ENCODE peak calls at places on chromosomes 11 and 22, in eight cellular contexts. One of them, this sample, is unnamed.

GRCh38 chr11:32939866-32940265 is 47.3 kb downstream of the QSER1 start:
- DNase-seq in kidney: no peak
- DNase-seq in esophagus squamous epithelium: no peak
- DNase-seq in GM12865: no peak
- DNase-seq in thoracic aorta: no peak
- DNase-seq in astrocyte of the cerebellum: no peak
- DNase-seq in adrenal gland: no peak
- DNase-seq in cardiac muscle cell: no peak
- DNase-seq in this sample: no peak

GRCh38 chr22:20571078-20571503 is 63.7 kb downstream of the MED15 start:
- DNase-seq in adrenal gland: peak; percentile 5
- DNase-seq in thoracic aorta: no peak
- DNase-seq in astrocyte of the cerebellum: no peak
- DNase-seq in kidney: no peak
- DNase-seq in GM12865: no peak
- DNase-seq in esophagus squamous epithelium: no peak
- DNase-seq in cardiac muscle cell: no peak
- DNase-seq in this sample: no peak

GRCh38 chr11:70501026-70501901 is 102.9 kb downstream of the CTTN start:
- DNase-seq in GM12865: no peak
- DNase-seq in thoracic aorta: no peak
- DNase-seq in cardiac muscle cell: no peak
- DNase-seq in esophagus squamous epithelium: no peak
- DNase-seq in kidney: peak; percentile 67
- DNase-seq in adrenal gland: no peak
- DNase-seq in astrocyte of the cerebellum: no peak
- DNase-seq in this sample: peak; percentile 52

GRCh38 chr11:113572349-113572748 is 97.2 kb upstream of the DRD2 start:
- DNase-seq in GM12865: no peak
- DNase-seq in cardiac muscle cell: peak; percentile 8
- DNase-seq in kidney: no peak
- DNase-seq in adrenal gland: no peak
- DNase-seq in esophagus squamous epithelium: no peak
- DNase-seq in thoracic aorta: no peak
- DNase-seq in astrocyte of the cerebellum: no peak
- DNase-seq in this sample: no peak

GRCh38 chr11:48341466-48341865 is 16.7 kb downstream of the OR4C3 start:
- DNase-seq in esophagus squamous epithelium: no peak
- DNase-seq in cardiac muscle cell: no peak
- DNase-seq in GM12865: no peak
- DNase-seq in thoracic aorta: no peak
- DNase-seq in kidney: no peak
- DNase-seq in adrenal gland: no peak
- DNase-seq in astrocyte of the cerebellum: no peak
- DNase-seq in this sample: no peak

GRCh38 chr22:36546092-36546804 is 17.3 kb upstream of the EIF3D start:
- DNase-seq in esophagus squamous epithelium: no peak
- DNase-seq in kidney: no peak
- DNase-seq in adrenal gland: peak; percentile 44
- DNase-seq in cardiac muscle cell: peak; percentile 71
- DNase-seq in astrocyte of the cerebellum: peak; percentile 43
- DNase-seq in thoracic aorta: no peak
- DNase-seq in GM12865: peak; percentile 44
- DNase-seq in this sample: no peak

GRCh38 chr11:64644348-64645242 is 53.6 kb downstream of the SLC22A12 start:
- DNase-seq in thoracic aorta: no peak
- DNase-seq in esophagus squamous epithelium: no peak
- DNase-seq in adrenal gland: no peak
- DNase-seq in kidney: no peak
- DNase-seq in astrocyte of the cerebellum: no peak
- DNase-seq in GM12865: no peak
- DNase-seq in cardiac muscle cell: peak; percentile 21
- DNase-seq in this sample: no peak

GRCh38 chr11:112977620-112978212 is 16.5 kb downstream of the NCAM1 start:
- DNase-seq in astrocyte of the cerebellum: no peak
- DNase-seq in cardiac muscle cell: peak; percentile 92
- DNase-seq in thoracic aorta: no peak
- DNase-seq in esophagus squamous epithelium: no peak
- DNase-seq in kidney: no peak
- DNase-seq in GM12865: no peak
- DNase-seq in adrenal gland: peak; percentile 26
- DNase-seq in this sample: no peak

GRCh38 chr11:65496304-65497140 is 2.3 kb upstream of the MALAT1 start:
- DNase-seq in astrocyte of the cerebellum: no peak
- DNase-seq in cardiac muscle cell: peak; percentile 77
- DNase-seq in GM12865: peak; percentile 32
- DNase-seq in kidney: peak; percentile 67
- DNase-seq in adrenal gland: peak; percentile 34
- DNase-seq in esophagus squamous epithelium: no peak
- DNase-seq in thoracic aorta: no peak
- DNase-seq in this sample: no peak

GRCh38 chr11:69463181-69463891 is 18.1 kb upstream of the LINC01488 start:
- DNase-seq in adrenal gland: no peak
- DNase-seq in thoracic aorta: no peak
- DNase-seq in kidney: peak; percentile 66
- DNase-seq in esophagus squamous epithelium: no peak
- DNase-seq in astrocyte of the cerebellum: peak; percentile 60
- DNase-seq in GM12865: no peak
- DNase-seq in cardiac muscle cell: peak; percentile 81
- DNase-seq in this sample: no peak

GRCh38 chr22:17969732-17970131 is 54.6 kb downstream of the MICAL3 start:
- DNase-seq in adrenal gland: peak; percentile 55
- DNase-seq in thoracic aorta: peak; percentile 21
- DNase-seq in cardiac muscle cell: peak; percentile 96
- DNase-seq in kidney: no peak
- DNase-seq in esophagus squamous epithelium: no peak
- DNase-seq in astrocyte of the cerebellum: peak; percentile 86
- DNase-seq in GM12865: no peak
- DNase-seq in this sample: no peak

GRCh38 chr11:44066732-44067131 is 662 bp downstream of the ACCS start:
- DNase-seq in thoracic aorta: no peak
- DNase-seq in esophagus squamous epithelium: no peak
- DNase-seq in adrenal gland: no peak
- DNase-seq in cardiac muscle cell: peak; percentile 79
- DNase-seq in kidney: no peak
- DNase-seq in GM12865: no peak
- DNase-seq in astrocyte of the cerebellum: peak; percentile 24
- DNase-seq in this sample: peak; percentile 0

GRCh38 chr22:19703869-19704268 is 10.4 kb upstream of the SEPTIN5 start:
- DNase-seq in adrenal gland: no peak
- DNase-seq in thoracic aorta: no peak
- DNase-seq in astrocyte of the cerebellum: no peak
- DNase-seq in kidney: peak; percentile 42
- DNase-seq in GM12865: no peak
- DNase-seq in esophagus squamous epithelium: no peak
- DNase-seq in cardiac muscle cell: no peak
- DNase-seq in this sample: peak; percentile 35

GRCh38 chr11:78030429-78031325 is 7.6 kb upstream of the KCTD14 start:
- DNase-seq in thoracic aorta: no peak
- DNase-seq in cardiac muscle cell: peak; percentile 87
- DNase-seq in kidney: peak; percentile 75
- DNase-seq in adrenal gland: peak; percentile 76
- DNase-seq in esophagus squamous epithelium: no peak
- DNase-seq in astrocyte of the cerebellum: peak; percentile 56
- DNase-seq in GM12865: no peak
- DNase-seq in this sample: no peak

GRCh38 chr22:39967103-39967829 is 7.1 kb downstream of the TMA7B start:
- DNase-seq in thoracic aorta: no peak
- DNase-seq in kidney: no peak
- DNase-seq in GM12865: no peak
- DNase-seq in esophagus squamous epithelium: no peak
- DNase-seq in cardiac muscle cell: peak; percentile 52
- DNase-seq in astrocyte of the cerebellum: peak; percentile 61
- DNase-seq in adrenal gland: no peak
- DNase-seq in this sample: no peak

GRCh38 chr11:60756307-60757032 is at the start of gene MS4A15:
- DNase-seq in cardiac muscle cell: no peak
- DNase-seq in adrenal gland: no peak
- DNase-seq in esophagus squamous epithelium: no peak
- DNase-seq in kidney: no peak
- DNase-seq in thoracic aorta: no peak
- DNase-seq in astrocyte of the cerebellum: no peak
- DNase-seq in GM12865: peak; percentile 75
- DNase-seq in this sample: no peak

GRCh38 chr11:60750911-60751310 is 5.8 kb upstream of the MS4A15 start:
- DNase-seq in thoracic aorta: no peak
- DNase-seq in adrenal gland: no peak
- DNase-seq in kidney: no peak
- DNase-seq in cardiac muscle cell: no peak
- DNase-seq in GM12865: no peak
- DNase-seq in esophagus squamous epithelium: no peak
- DNase-seq in astrocyte of the cerebellum: no peak
- DNase-seq in this sample: no peak

GRCh38 chr11:60757231-60757800 is 649 bp downstream of the MS4A15 start:
- DNase-seq in cardiac muscle cell: no peak
- DNase-seq in thoracic aorta: no peak
- DNase-seq in esophagus squamous epithelium: no peak
- DNase-seq in adrenal gland: no peak
- DNase-seq in GM12865: no peak
- DNase-seq in astrocyte of the cerebellum: no peak
- DNase-seq in kidney: no peak
- DNase-seq in this sample: no peak

GRCh38 chr11:60754887-60755286 is 1.8 kb upstream of the MS4A15 start:
- DNase-seq in astrocyte of the cerebellum: no peak
- DNase-seq in thoracic aorta: no peak
- DNase-seq in GM12865: no peak
- DNase-seq in kidney: no peak
- DNase-seq in esophagus squamous epithelium: no peak
- DNase-seq in cardiac muscle cell: no peak
- DNase-seq in adrenal gland: no peak
- DNase-seq in this sample: no peak

DNA sequence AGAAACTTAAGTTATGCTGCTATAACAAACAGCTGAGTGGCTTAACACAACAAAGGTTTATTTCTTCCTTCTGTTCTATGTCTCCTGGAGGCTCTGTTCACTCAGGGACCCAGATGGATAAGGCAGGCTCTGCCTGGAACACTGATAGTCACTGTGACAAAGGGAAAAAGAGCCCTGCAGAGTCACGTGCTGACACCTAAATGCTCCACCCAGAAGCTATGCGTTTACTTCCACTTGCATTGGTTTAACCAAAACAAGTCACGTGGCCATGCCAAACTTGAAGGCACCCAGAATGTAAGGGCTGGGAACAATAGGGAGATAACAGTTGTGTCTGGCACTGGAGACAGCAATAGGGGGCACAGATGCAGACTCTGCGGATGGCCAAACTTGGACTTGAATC is 3.4 kb upstream of the MS4A15 start:
- DNase-seq in kidney: no peak
- DNase-seq in adrenal gland: no peak
- DNase-seq in GM12865: no peak
- DNase-seq in cardiac muscle cell: no peak
- DNase-seq in astrocyte of the cerebellum: no peak
- DNase-seq in thoracic aorta: no peak
- DNase-seq in esophagus squamous epithelium: no peak
- DNase-seq in this sample: no peak
- H3K4me3 ChIP-seq in kidney: no peak overlapping the region
- H3K4me3 ChIP-seq in adrenal gland: no peak overlapping the region
- H3K4me3 ChIP-seq in GM12865: no peak overlapping the region
- H3K4me3 ChIP-seq in cardiac muscle cell: no peak overlapping the region
- H3K4me3 ChIP-seq in astrocyte of the cerebellum: no peak overlapping the region
- H3K4me3 ChIP-seq in thoracic aorta: no peak overlapping the region
- H3K4me3 ChIP-seq in esophagus squamous epithelium: no peak overlapping the region
- H3K4me3 ChIP-seq in this sample: no peak overlapping the region

GRCh38 chr11:83306385-83307080 is 20.4 kb upstream of the CCDC90B start:
- DNase-seq in kidney: no peak
- DNase-seq in esophagus squamous epithelium: no peak
- DNase-seq in cardiac muscle cell: no peak
- DNase-seq in astrocyte of the cerebellum: no peak
- DNase-seq in adrenal gland: no peak
- DNase-seq in GM12865: no peak
- DNase-seq in thoracic aorta: no peak
- DNase-seq in this sample: no peak

DNA sequence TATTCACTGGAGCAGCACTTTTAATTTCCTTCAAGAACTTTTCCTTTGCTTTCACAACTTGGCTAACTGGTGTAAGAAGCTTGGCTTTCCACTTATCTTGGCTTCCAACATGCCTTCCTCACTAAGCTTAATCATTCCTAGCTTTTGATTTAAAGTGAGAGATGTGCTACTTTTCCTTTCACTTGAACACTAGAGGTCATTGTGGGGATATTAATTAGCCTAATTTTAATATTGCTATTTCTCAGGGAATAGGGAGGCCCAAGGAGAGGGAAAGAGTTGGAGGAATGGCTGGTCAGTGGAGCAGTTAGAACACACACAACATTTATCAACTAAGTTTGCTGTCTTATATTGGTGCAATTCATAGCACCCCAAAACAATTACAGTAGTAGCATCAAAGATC is 24.6 kb upstream of the CCDC90B start:
- DNase-seq in cardiac muscle cell: no peak
- DNase-seq in kidney: no peak
- DNase-seq in adrenal gland: no peak
- DNase-seq in thoracic aorta: no peak
- DNase-seq in astrocyte of the cerebellum: no peak
- DNase-seq in esophagus squamous epithelium: no peak
- DNase-seq in GM12865: no peak
- DNase-seq in this sample: no peak
- TF ChIP-seq CTCF in cardiac muscle cell: no peak
- TF ChIP-seq CTCF in kidney: no peak
- TF ChIP-seq CTCF in adrenal gland: no peak
- TF ChIP-seq CTCF in thoracic aorta: no peak
- TF ChIP-seq CTCF in astrocyte of the cerebellum: no peak
- TF ChIP-seq CTCF in esophagus squamous epithelium: no peak
- TF ChIP-seq CTCF in GM12865: no peak
- TF ChIP-seq CTCF in this sample: no peak

GRCh38 chr22:42960146-42960509 is 54.8 kb downstream of the PACSIN2 start:
- DNase-seq in adrenal gland: no peak
- DNase-seq in esophagus squamous epithelium: no peak
- DNase-seq in thoracic aorta: no peak
- DNase-seq in cardiac muscle cell: no peak
- DNase-seq in astrocyte of the cerebellum: no peak
- DNase-seq in kidney: no peak
- DNase-seq in GM12865: no peak
- DNase-seq in this sample: no peak
- H3K4me3 ChIP-seq in adrenal gland: no peak overlapping the region
- H3K4me3 ChIP-seq in esophagus squamous epithelium: peak overlapping the region; percentile 33
- H3K4me3 ChIP-seq in thoracic aorta: peak overlapping the region; percentile 58
- H3K4me3 ChIP-seq in cardiac muscle cell: no peak overlapping the region
- H3K4me3 ChIP-seq in astrocyte of the cerebellum: no peak overlapping the region
- H3K4me3 ChIP-seq in kidney: peak overlapping the region; percentile 30
- H3K4me3 ChIP-seq in GM12865: no peak overlapping the region
- H3K4me3 ChIP-seq in this sample: no peak overlapping the region

DNA sequence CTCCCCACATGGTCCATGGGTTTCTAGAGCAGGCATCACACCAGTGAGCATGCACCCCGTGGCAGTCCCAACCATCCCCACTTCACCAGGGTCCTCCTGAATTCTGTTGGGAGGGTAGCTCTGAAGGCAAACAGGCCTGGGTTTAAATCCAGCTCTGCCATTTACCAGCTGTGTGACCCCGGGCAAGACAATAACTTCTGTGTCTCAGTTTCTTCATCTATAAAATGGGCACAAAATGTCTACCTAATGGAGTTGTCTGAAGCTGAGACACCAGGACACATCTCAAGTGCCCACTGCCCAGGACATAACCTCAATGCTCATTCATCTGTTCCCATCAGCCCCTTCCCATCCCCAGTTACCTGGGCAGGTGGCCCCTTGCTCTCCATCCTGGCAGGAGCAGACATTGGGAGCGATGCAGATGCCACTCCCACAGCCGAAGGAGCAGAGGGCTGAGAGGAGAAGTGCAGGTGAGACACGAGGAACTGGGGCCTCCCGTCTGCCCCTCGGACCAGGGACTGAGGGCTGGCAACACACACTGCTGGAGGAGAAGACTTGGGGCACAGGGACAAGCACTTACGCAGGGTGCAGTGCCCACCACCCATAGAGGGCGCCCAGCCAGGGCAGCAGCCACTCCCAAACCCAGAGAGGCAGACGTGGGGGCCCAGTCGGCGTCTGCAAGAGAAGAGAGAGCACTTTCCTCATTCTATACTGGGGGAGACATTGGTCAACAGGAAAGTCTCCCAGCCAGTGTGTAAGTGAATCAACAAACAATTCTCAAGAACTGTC is 4.0 kb downstream of the VWCE start:
- DNase-seq in astrocyte of the cerebellum: no peak
- DNase-seq in thoracic aorta: no peak
- DNase-seq in adrenal gland: no peak
- DNase-seq in GM12865: peak; percentile 26
- DNase-seq in esophagus squamous epithelium: no peak
- DNase-seq in kidney: no peak
- DNase-seq in cardiac muscle cell: no peak
- DNase-seq in this sample: no peak
- TF ChIP-seq CTCF in astrocyte of the cerebellum: peak; percentile 15
- TF ChIP-seq CTCF in thoracic aorta: no peak
- TF ChIP-seq CTCF in adrenal gland: no peak
- TF ChIP-seq CTCF in GM12865: peak; percentile 35
- TF ChIP-seq CTCF in esophagus squamous epithelium: no peak
- TF ChIP-seq CTCF in kidney: no peak
- TF ChIP-seq CTCF in cardiac muscle cell: peak; percentile 11
- TF ChIP-seq CTCF in this sample: peak; percentile 8